ENCODE peak calls at places on chromosomes 13 and 19, in four cellular contexts. Y, X, I and Z are unnamed samples.
A peak's percentile ranks its signal among the peaks of the same experiment; 100 is the strongest.

GRCh38 chr19:49710372-49710951 is 19.5 kb downstream of the CPT1C start:
- DNase-seq in Y (peak; percentile 64), X (no peak), I (no peak), Z (peak; percentile 48)

GRCh38 chr13:51361111-51361510 is 21.6 kb downstream of the SERPINE3 start:
- DNase-seq in Y (peak; percentile 19), X (no peak), I (no peak), Z (no peak)

GRCh38 chr13:18965347-18965855 is 216.2 kb downstream of the TUBA3C start:
- DNase-seq in Y (no peak), X (no peak), I (no peak), Z (no peak)

GRCh38 chr19:45848922-45849321 is 14.0 kb downstream of the SYMPK start:
- DNase-seq in Y (no peak), X (no peak), I (no peak), Z (peak; percentile 34)

GRCh38 chr19:35346193-35347052 is 1.3 kb upstream of the FFAR1 start:
- DNase-seq in Y (no peak), X (no peak), I (peak; percentile 72), Z (no peak)

GRCh38 chr19:13172335-13173128 is 22.3 kb downstream of the IER2 start:
- DNase-seq in Y (peak; percentile 82), X (no peak), I (peak; percentile 76), Z (peak; percentile 77)

GRCh38 chr13:98386632-98387031 is 190.3 kb downstream of the STK24 start:
- DNase-seq in Y (no peak), X (no peak), I (no peak), Z (no peak)

GRCh38 chr19:3365447-3366103 is 808 bp upstream of the NFIC start:
- DNase-seq in Y (peak; percentile 13), X (no peak), I (no peak), Z (peak; percentile 73)

GRCh38 chr19:5075603-5076002 is 106.7 kb downstream of the KDM4B start:
- DNase-seq in Y (no peak), X (no peak), I (no peak), Z (no peak)